ENCODE peak calls at places on chromosomes 1 and 21, in nine cellular contexts. F is neural progenitor cell, M is mesenchymal stem cell, W is IMR-90, Y is fibroblast of lung, T is left ventricle myocardium inferior, X is adipocyte, I is mesendoderm, H is GM12878. K is an unnamed sample.

GRCh38 chr1:44571712-44572571 is 102.3 kb downstream of the TMEM53 start:
- DNase-seq in F (no peak), M (no peak), W (no peak), Y (no peak), T (no peak), X (peak; percentile 24), I (no peak), H (no peak), K (peak; percentile 35)

GRCh38 chr1:181083842-181084605 is 4.5 kb upstream of the IER5 start:
- DNase-seq in F (peak; percentile 69), M (peak; percentile 61), W (no peak), Y (peak; percentile 68), T (no peak), X (no peak), I (peak; percentile 85), H (no peak), K (peak; percentile 62)

GRCh38 chr1:201693019-201693372 is 136.0 kb upstream of the IPO9 start:
- DNase-seq in F (no peak), M (no peak), W (no peak), Y (no peak), T (no peak), X (no peak), I (no peak), H (no peak), K (no peak)

GRCh38 chr1:28437260-28437923 is 67.9 kb downstream of the PHACTR4 start:
- DNase-seq in F (peak; percentile 4), M (peak; percentile 97), W (peak; percentile 80), Y (peak; percentile 79), T (no peak), X (peak; percentile 74), I (peak; percentile 50), H (no peak), K (peak; percentile 54)

GRCh38 chr1:109253803-109254620 is 4.7 kb downstream of the CELSR2 start:
- DNase-seq in F (peak; percentile 77), M (peak; percentile 31), W (no peak), Y (no peak), T (no peak), X (no peak), I (peak; percentile 85), H (no peak), K (peak; percentile 67)

GRCh38 chr1:183685112-183685713 is 32.1 kb upstream of the APOBEC4 start:
- DNase-seq in F (peak; percentile 65), M (peak; percentile 62), W (peak; percentile 56), Y (peak; percentile 72), T (no peak), X (peak; percentile 80), I (peak; percentile 87), H (peak; percentile 11), K (no peak)

GRCh38 chr1:42453386-42453785 is 2.4 kb downstream of the ZMYND12 start:
- DNase-seq in F (no peak), M (no peak), W (no peak), Y (no peak), T (no peak), X (no peak), I (no peak), H (no peak), K (no peak)

GRCh38 chr1:112143871-112144441 is 154.5 kb upstream of the KCND3 start:
- DNase-seq in F (no peak), M (no peak), W (no peak), Y (no peak), T (no peak), X (no peak), I (no peak), H (no peak), K (no peak)

GRCh38 chr1:2983706-2984398 is 37.4 kb upstream of the ACTRT2 start:
- DNase-seq in F (no peak), M (no peak), W (no peak), Y (no peak), T (peak; percentile 11), X (no peak), I (no peak), H (no peak), K (no peak)

GRCh38 chr21:42681296-42682206 is 28.1 kb downstream of the PDE9A start:
- DNase-seq in F (no peak), M (no peak), W (no peak), Y (no peak), T (no peak), X (no peak), I (no peak), H (no peak), K (peak; percentile 21)

GRCh38 chr1:183980951-183981525 is 56.5 kb downstream of the COLGALT2 start:
- DNase-seq in F (no peak), M (no peak), W (no peak), Y (no peak), T (no peak), X (no peak), I (no peak), H (no peak), K (no peak)

GRCh38 chr1:62385923-62386322 is 50.9 kb upstream of the USP1 start:
- DNase-seq in F (no peak), M (no peak), W (no peak), Y (no peak), T (no peak), X (no peak), I (no peak), H (no peak), K (no peak)

GRCh38 chr1:6959491-6959890 is 174.2 kb downstream of the CAMTA1 start:
- DNase-seq in F (no peak), M (no peak), W (no peak), Y (no peak), T (no peak), X (no peak), I (no peak), H (no peak), K (no peak)

GRCh38 chr1:115166531-115167091 is 77.3 kb upstream of the TSPAN2 start:
- DNase-seq in F (no peak), M (peak; percentile 55), W (peak; percentile 70), Y (peak; percentile 39), T (no peak), X (no peak), I (peak; percentile 32), H (no peak), K (no peak)

GRCh38 chr1:55463814-55464445 is 248.8 kb upstream of the USP24 start:
- DNase-seq in F (no peak), M (no peak), W (no peak), Y (no peak), T (no peak), X (no peak), I (no peak), H (no peak), K (no peak)

GRCh38 chr1:228034954-228035837 is 28.4 kb downstream of the WNT3A start:
- DNase-seq in F (no peak), M (no peak), W (no peak), Y (no peak), T (no peak), X (no peak), I (no peak), H (no peak), K (peak; percentile 27)

GRCh38 chr1:48492392-48492791 is 20.4 kb upstream of the SPATA6 start:
- DNase-seq in F (no peak), M (no peak), W (no peak), Y (no peak), T (no peak), X (no peak), I (no peak), H (no peak), K (no peak)

DNA sequence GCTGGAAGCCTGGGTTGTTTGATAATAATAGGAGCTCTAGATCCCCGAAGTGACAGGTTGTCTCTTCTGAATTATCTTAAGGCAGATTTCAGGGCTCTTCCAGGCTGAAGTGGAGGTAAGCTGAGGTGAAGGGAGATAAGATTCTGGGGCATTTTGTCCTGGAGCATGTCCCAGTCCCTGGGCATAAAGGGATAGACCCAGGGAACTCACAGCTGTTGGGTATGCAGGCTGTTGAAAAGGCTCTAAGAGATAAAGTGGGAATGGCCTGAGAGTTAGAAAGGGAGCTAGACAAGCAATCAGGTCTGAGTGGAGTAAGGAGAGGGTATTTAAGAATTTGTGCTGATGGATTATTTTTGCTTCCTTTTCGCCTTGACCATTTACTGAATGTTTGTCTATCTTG is 123.7 kb downstream of the NOS1AP start:
- DNase-seq in F (no peak), M (no peak), W (no peak), Y (no peak), T (no peak), X (no peak), I (peak; percentile 68), H (no peak), K (no peak)
- H3K4me1 ChIP-seq in F (peaks cover 37% of the 10 kb centered on the region), M (peaks cover 2% of the 10 kb centered on the region), W (no peaks in the 10 kb centered on the region), Y (no peaks in the 10 kb centered on the region), T (peaks cover 70% of the 10 kb centered on the region), X (peaks cover 3% of the 10 kb centered on the region), I (peaks cover 19% of the 10 kb centered on the region), H (no peaks in the 10 kb centered on the region), K (peaks cover 4% of the 10 kb centered on the region)

DNA sequence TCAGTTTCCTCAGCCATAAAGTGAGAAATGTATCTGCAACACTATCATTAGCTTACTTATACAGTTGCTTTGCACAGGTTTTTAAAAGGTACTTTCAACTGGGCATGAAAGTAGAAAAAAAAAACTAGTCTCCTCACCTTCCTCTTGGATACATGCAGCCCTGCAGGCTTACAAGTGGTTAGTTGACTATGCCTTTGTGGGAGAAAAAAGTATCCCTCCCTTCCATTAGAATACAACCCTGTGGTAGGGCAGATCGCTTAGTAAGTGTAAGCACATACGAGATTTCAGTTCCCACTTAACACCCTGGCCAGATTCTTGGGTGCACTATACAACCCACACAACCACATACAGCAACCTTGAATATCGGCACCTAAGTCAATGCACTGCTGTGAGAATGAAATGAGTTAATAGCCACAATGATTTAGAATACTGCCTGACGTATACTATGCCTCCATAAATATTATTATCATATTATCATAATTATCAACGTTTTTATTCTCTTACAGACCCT is 54.7 kb downstream of the PIGK start:
- DNase-seq in F (no peak), M (no peak), W (no peak), Y (no peak), T (no peak), X (no peak), I (no peak), H (no peak), K (no peak)
- H3K4me1 ChIP-seq in F (no peaks in the 10 kb centered on the region), M (no peaks in the 10 kb centered on the region), W (no peaks in the 10 kb centered on the region), Y (no peaks in the 10 kb centered on the region), T (peaks cover 9% of the 10 kb centered on the region), X (no peaks in the 10 kb centered on the region), I (no peaks in the 10 kb centered on the region), H (no peaks in the 10 kb centered on the region), K (no peaks in the 10 kb centered on the region)

DNA sequence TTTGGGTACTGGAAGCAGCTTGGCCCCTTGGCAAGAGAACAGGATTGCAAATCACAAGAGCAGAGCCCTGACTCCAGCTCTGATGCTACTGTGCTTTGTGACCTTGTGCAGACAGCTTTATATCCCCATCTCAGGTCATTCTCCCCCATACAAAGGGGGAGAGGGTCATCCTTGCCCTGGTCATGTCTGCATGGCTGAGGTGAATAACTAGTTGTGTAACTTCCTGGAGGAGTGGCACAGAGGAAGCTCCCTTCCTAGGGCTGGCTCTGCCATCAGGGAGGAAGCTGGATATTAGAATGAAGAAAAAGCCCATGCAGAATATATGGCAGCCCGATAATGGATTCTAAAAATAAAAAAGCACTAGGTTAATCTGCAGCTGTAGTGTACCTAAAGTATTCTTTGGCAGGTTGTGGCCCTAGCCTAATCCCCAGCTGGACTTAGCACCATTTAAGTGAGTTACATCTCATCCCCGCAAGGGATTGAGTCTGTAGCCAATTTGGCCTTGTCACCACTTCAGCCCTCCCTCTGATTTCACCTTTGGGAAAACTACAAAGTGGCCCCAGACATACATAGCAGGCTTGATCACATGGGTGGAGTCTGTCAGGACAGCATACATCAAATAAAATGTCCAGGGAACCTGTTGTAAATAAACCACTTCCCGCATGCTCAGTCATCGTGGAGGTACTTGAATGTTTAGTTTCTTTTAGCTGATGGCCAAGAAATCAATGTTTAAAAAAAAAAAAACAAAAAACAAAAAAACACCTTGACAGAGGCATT is 142.7 kb downstream of the DHRS3 start:
- DNase-seq in F (no peak), M (no peak), W (no peak), Y (no peak), T (no peak), X (no peak), I (no peak), H (no peak), K (no peak)
- H3K4me1 ChIP-seq in F (peaks cover 15% of the 10 kb centered on the region), M (peaks cover 8% of the 10 kb centered on the region), W (peaks cover 36% of the 10 kb centered on the region), Y (peaks cover 29% of the 10 kb centered on the region), T (peaks cover 100% of the 10 kb centered on the region), X (peaks cover 64% of the 10 kb centered on the region), I (no peaks in the 10 kb centered on the region), H (no peaks in the 10 kb centered on the region), K (peaks cover 20% of the 10 kb centered on the region)

GRCh38 chr1:206580438-206581113 is 31.7 kb downstream of the EIF2D start:
- DNase-seq in F (no peak), M (no peak), W (no peak), Y (no peak), T (no peak), X (no peak), I (no peak), H (no peak), K (no peak)
- H3K4me1 ChIP-seq in F (peaks cover 8% of the 10 kb centered on the region), M (no peaks in the 10 kb centered on the region), W (peaks cover 3% of the 10 kb centered on the region), Y (no peaks in the 10 kb centered on the region), T (peaks cover 49% of the 10 kb centered on the region), X (peaks cover 26% of the 10 kb centered on the region), I (no peaks in the 10 kb centered on the region), H (peaks cover 56% of the 10 kb centered on the region), K (no peaks in the 10 kb centered on the region)